ENCODE peak calls at places on chromosome 4, in nine cellular contexts. I is AG09319; W is hepatocyte; N is upper lobe of right lung; Q is HT1080; T is hepatic stellate cell; H is Right ventricle myocardium superior; X is HS-5; D is CD4-positive, alpha-beta memory T cell. G is an unnamed sample.

GRCh38 chr4:158313566-158313965 is 103.3 kb downstream of the TMEM144 start:
- DNase-seq in Q (no peak), T (no peak), X (no peak), W (no peak), H (no peak), D (no peak), N (no peak), I (no peak), G (no peak)

GRCh38 chr4:152598454-152598853 is 62.6 kb upstream of the FBXW7 start:
- DNase-seq in N (no peak), D (no peak), I (no peak), T (no peak), Q (no peak), H (no peak), W (no peak), X (no peak), G (no peak)

GRCh38 chr4:138671106-138671505 is 344.5 kb upstream of the NOCT start:
- DNase-seq in X (no peak), I (no peak), Q (no peak), W (no peak), H (no peak), T (no peak), N (no peak), D (no peak), G (no peak)

GRCh38 chr4:140928880-140929279 is 172.7 kb upstream of the TBC1D9 start:
- DNase-seq in H (no peak), D (no peak), I (no peak), W (no peak), N (no peak), Q (no peak), X (no peak), T (peak), G (no peak)

GRCh38 chr4:175419120-175419774 is 392.8 kb downstream of the GPM6A start:
- DNase-seq in W (peak), H (no peak), N (no peak), T (peak), I (peak), X (peak), D (no peak), Q (peak), G (no peak)

GRCh38 chr4:24878256-24879016 is 34.4 kb downstream of the CCDC149 start:
- DNase-seq in I (no peak), Q (no peak), T (no peak), W (no peak), N (no peak), X (no peak), D (no peak), H (no peak), G (no peak)

GRCh38 chr4:67713531-67714247 is 12.7 kb upstream of the UBA6 start:
- DNase-seq in N (no peak), Q (peak), I (no peak), H (no peak), X (peak), T (peak), D (no peak), W (no peak), G (no peak)

GRCh38 chr4:112765317-112765989 is 128.5 kb downstream of the LARP7 start:
- DNase-seq in N (no peak), D (no peak), H (no peak), W (peak), Q (peak), T (peak), I (no peak), X (no peak), G (peak)

GRCh38 chr4:175330652-175331051 is 412.5 kb downstream of the ADAM29 start:
- DNase-seq in W (no peak), H (no peak), T (peak), Q (peak), D (no peak), I (no peak), N (no peak), X (no peak), G (no peak)

GRCh38 chr4:106775636-106776035 is 260.5 kb downstream of the DKK2 start:
- DNase-seq in I (no peak), W (no peak), Q (no peak), T (no peak), D (no peak), N (no peak), H (no peak), X (no peak), G (no peak)

GRCh38 chr4:94285666-94286065 is 57.0 kb downstream of the HPGDS start:
- DNase-seq in H (no peak), X (no peak), T (no peak), I (no peak), D (no peak), N (no peak), Q (no peak), W (no peak), G (no peak)

GRCh38 chr4:42654606-42655005 is 2.3 kb downstream of the ATP8A1 start:
- DNase-seq in Q (peak), D (no peak), H (no peak), I (peak), W (no peak), N (no peak), X (peak), T (peak), G (no peak)

GRCh38 chr4:79597266-79597665 is 189.2 kb upstream of the GK2 start:
- DNase-seq in Q (peak), X (peak), H (no peak), I (peak), T (no peak), N (no peak), D (no peak), W (no peak), G (no peak)

GRCh38 chr4:2186133-2186864 is 55.6 kb downstream of the HAUS3 start:
- DNase-seq in X (no peak), W (peak), N (no peak), I (no peak), H (no peak), T (no peak), D (no peak), Q (peak), G (peak)

GRCh38 chr4:177001271-177002175 is 208.8 kb upstream of the VEGFC start:
- DNase-seq in T (no peak), Q (peak), X (no peak), H (no peak), N (no peak), W (no peak), I (no peak), D (no peak), G (no peak)

GRCh38 chr4:5708171-5708828 is at the start of gene EVC2:
- DNase-seq in T (peak), Q (no peak), X (no peak), N (peak), I (peak), D (peak), W (peak), H (peak), G (no peak)

GRCh38 chr4:141346144-141346543 is 125.4 kb downstream of the ZNF330 start:
- DNase-seq in T (peak), H (no peak), D (no peak), W (peak), X (no peak), I (peak), Q (peak), N (no peak), G (peak)

GRCh38 chr4:174332741-174333493 is 49.2 kb downstream of the CEP44 start:
- DNase-seq in I (no peak), W (no peak), H (no peak), D (no peak), N (no peak), X (no peak), Q (no peak), T (no peak), G (no peak)

GRCh38 chr4:122309988-122310626 is 68.7 kb upstream of the ADAD1 start:
- DNase-seq in N (no peak), W (no peak), X (no peak), I (no peak), Q (no peak), D (no peak), T (no peak), H (no peak), G (no peak)

GRCh38 chr4:56976878-56977320 is 507 bp downstream of the NOA1 start:
- DNase-seq in D (peak), N (peak), W (peak), I (no peak), X (no peak), T (no peak), H (peak), Q (peak), G (no peak)

GRCh38 chr4:185256444-185256843 is 47.0 kb downstream of the SNX25 start:
- DNase-seq in W (no peak), Q (peak), H (no peak), T (no peak), N (no peak), I (no peak), X (no peak), D (no peak), G (no peak)

GRCh38 chr4:40626183-40626990 is 3.3 kb downstream of the RBM47 start:
- DNase-seq in X (no peak), H (no peak), I (no peak), T (no peak), N (no peak), Q (peak), D (no peak), W (no peak), G (no peak)

GRCh38 chr4:146342600-146343192 is 128.4 kb downstream of the REELD1 start:
- DNase-seq in W (peak), N (no peak), I (no peak), D (peak), Q (no peak), T (no peak), H (no peak), X (no peak), G (peak)